ENCODE peak calls at places on chromosomes 11 and 22, in five cellular contexts. D is SJCRH30, N is EH, B is fibroblast of mammary gland, M is HCT116. S is an unnamed sample.

GRCh38 chr11:128624269-128625170 is 37.2 kb upstream of the ETS1 start:
- DNase-seq in N (no peak), M (no peak), B (no peak), D (no peak), S (no peak)

GRCh38 chr11:8989411-8989810 is 14.4 kb downstream of the NRIP3 start:
- DNase-seq in M (no peak), B (peak), N (peak), D (no peak), S (peak)

GRCh38 chr11:62593434-62594044 is 2.2 kb upstream of the TUT1 start:
- DNase-seq in B (peak), D (peak), M (no peak), N (peak), S (peak)

GRCh38 chr11:36471577-36471976 is 38.5 kb downstream of the TRAF6 start:
- DNase-seq in M (no peak), B (no peak), D (no peak), N (no peak), S (no peak)

GRCh38 chr22:19962246-19962908 is 20.8 kb upstream of the TXNRD2 start:
- DNase-seq in M (peak), D (peak), N (peak), B (peak), S (peak)

GRCh38 chr22:35434061-35434750 is 34.3 kb downstream of the MCM5 start:
- DNase-seq in M (no peak), N (peak), B (peak), D (no peak), S (no peak)

GRCh38 chr11:6194065-6194581 is 4.9 kb upstream of the OR52W1 start:
- DNase-seq in N (no peak), B (peak), M (no peak), D (no peak), S (no peak)

GRCh38 chr22:25127274-25127673 is 72.4 kb upstream of the CRYBB3 start:
- DNase-seq in N (no peak), B (no peak), M (no peak), D (no peak), S (no peak)

GRCh38 chr22:47199261-47199948 is 437.0 kb downstream of the TBC1D22A start:
- DNase-seq in M (no peak), D (no peak), B (no peak), N (no peak), S (no peak)

GRCh38 chr11:65588199-65589054 is 7.2 kb downstream of the KCNK7 start:
- DNase-seq in M (no peak), B (peak), N (peak), D (peak), S (no peak)

S was measured in AG10803.